ENCODE peak calls at places on chromosomes 7 and 10, in eight cellular contexts. Q is coronary artery; R is RWPE1; A is right lobe of liver; J is psoas muscle; W is choroid plexus epithelial cell; G is activated CD8-positive, alpha-beta T cell treated with anti-CD3 and anti-CD28 coated beads for 36 hours; C is H9. F is an unnamed sample.

GRCh38 chr10:87816163-87816841 is 1.7 kb downstream of the ATAD1 start:
- DNase-seq in A (no peak), J (no peak), Q (no peak), C (no peak), R (no peak), W (no peak), G (no peak), F (no peak)

GRCh38 chr10:61789031-61789430 is 112.5 kb upstream of the ARID5B start:
- DNase-seq in C (no peak), Q (no peak), W (no peak), A (no peak), G (no peak), R (no peak), J (no peak), F (no peak)

GRCh38 chr10:102157224-102157623 is 5.0 kb downstream of the NOLC1 start:
- DNase-seq in J (no peak), G (no peak), W (no peak), C (no peak), A (no peak), R (no peak), Q (peak; percentile 7), F (no peak)

GRCh38 chr7:52735656-52736055 is 299.8 kb upstream of the POM121L12 start:
- DNase-seq in J (no peak), C (no peak), A (no peak), W (no peak), R (no peak), G (no peak), Q (no peak), F (no peak)

GRCh38 chr10:63114031-63114814 is 18.9 kb upstream of the NRBF2 start:
- DNase-seq in C (no peak), J (peak; percentile 72), A (peak; percentile 54), W (peak; percentile 98), G (no peak), R (peak; percentile 68), Q (peak; percentile 87), F (peak; percentile 72)

GRCh38 chr7:91628742-91629141 is 251.8 kb downstream of the MTERF1 start:
- DNase-seq in Q (no peak), C (no peak), A (no peak), W (peak; percentile 8), J (no peak), G (no peak), R (peak; percentile 4), F (no peak)

GRCh38 chr7:74405191-74405898 is 48.4 kb upstream of the GTF2IRD1 start:
- DNase-seq in A (no peak), R (peak; percentile 28), Q (peak; percentile 62), G (peak; percentile 29), C (peak; percentile 88), W (no peak), J (no peak), F (no peak)

GRCh38 chr10:127228195-127228785 is 31.9 kb upstream of the INSYN2A start:
- DNase-seq in W (peak; percentile 38), C (no peak), Q (no peak), J (peak; percentile 19), G (no peak), A (no peak), R (no peak), F (no peak)

GRCh38 chr7:99562832-99563231 is 4.4 kb downstream of the ZNF655 start:
- DNase-seq in G (peak; percentile 74), A (no peak), C (no peak), Q (no peak), J (no peak), R (peak; percentile 98), W (peak; percentile 99), F (no peak)

GRCh38 chr10:11476035-11476434 is 135.4 kb downstream of the USP6NL start:
- DNase-seq in A (no peak), C (no peak), W (no peak), R (no peak), Q (no peak), G (no peak), J (no peak), F (no peak)

GRCh38 chr7:151506901-151507382 is 12.8 kb downstream of the RHEB start:
- DNase-seq in R (no peak), G (no peak), W (no peak), A (no peak), J (no peak), Q (no peak), C (no peak), F (no peak)

GRCh38 chr10:59578013-59578412 is 131.6 kb downstream of the SLC16A9 start:
- DNase-seq in C (no peak), J (no peak), A (no peak), W (no peak), G (no peak), Q (no peak), R (no peak), F (no peak)

GRCh38 chr7:28919510-28919909 is 38.6 kb downstream of the TRIL start:
- DNase-seq in Q (no peak), G (no peak), C (no peak), A (no peak), W (peak; percentile 15), J (no peak), R (no peak), F (no peak)

GRCh38 chr7:28990200-28990960 is 32.2 kb upstream of the TRIL start:
- DNase-seq in C (no peak), J (peak; percentile 73), R (no peak), W (no peak), Q (no peak), A (no peak), G (no peak), F (peak; percentile 72)

GRCh38 chr10:79066460-79067240 is 2.1 kb upstream of the ZMIZ1 start:
- DNase-seq in C (peak; percentile 69), A (no peak), G (peak; percentile 43), Q (no peak), J (no peak), R (no peak), W (peak; percentile 30), F (no peak)

GRCh38 chr7:97130417-97131139 is 13.1 kb downstream of the SDHAF3 start:
- DNase-seq in Q (no peak), J (no peak), A (no peak), C (peak; percentile 50), R (peak; percentile 46), W (peak; percentile 33), G (no peak), F (no peak)

GRCh38 chr7:108525327-108525984 is 479 bp downstream of the PNPLA8 start:
- DNase-seq in G (no peak), W (peak; percentile 61), C (peak; percentile 92), J (peak; percentile 84), A (no peak), Q (no peak), R (peak; percentile 81), F (peak; percentile 86)

GRCh38 chr10:131831561-131831960 is 69.2 kb upstream of the PPP2R2D start:
- DNase-seq in G (no peak), R (no peak), A (peak; percentile 6), W (no peak), J (no peak), Q (no peak), C (no peak), F (no peak)

GRCh38 chr10:131641231-131641630 is 259.6 kb upstream of the PPP2R2D start:
- DNase-seq in J (no peak), A (no peak), R (no peak), C (no peak), Q (no peak), W (no peak), G (peak; percentile 61), F (no peak)

GRCh38 chr7:149147730-149148653 is 739 bp downstream of the ZNF398 start:
- DNase-seq in R (peak; percentile 46), C (no peak), J (peak; percentile 66), A (peak; percentile 63), Q (peak; percentile 79), G (peak; percentile 67), W (peak; percentile 44), F (peak; percentile 57)
- TF ChIP-seq CTCF in R (no peak), C (no peak), J (no peak), A (no peak), Q (no peak), G (no peak), W (no peak), F (no peak)

DNA sequence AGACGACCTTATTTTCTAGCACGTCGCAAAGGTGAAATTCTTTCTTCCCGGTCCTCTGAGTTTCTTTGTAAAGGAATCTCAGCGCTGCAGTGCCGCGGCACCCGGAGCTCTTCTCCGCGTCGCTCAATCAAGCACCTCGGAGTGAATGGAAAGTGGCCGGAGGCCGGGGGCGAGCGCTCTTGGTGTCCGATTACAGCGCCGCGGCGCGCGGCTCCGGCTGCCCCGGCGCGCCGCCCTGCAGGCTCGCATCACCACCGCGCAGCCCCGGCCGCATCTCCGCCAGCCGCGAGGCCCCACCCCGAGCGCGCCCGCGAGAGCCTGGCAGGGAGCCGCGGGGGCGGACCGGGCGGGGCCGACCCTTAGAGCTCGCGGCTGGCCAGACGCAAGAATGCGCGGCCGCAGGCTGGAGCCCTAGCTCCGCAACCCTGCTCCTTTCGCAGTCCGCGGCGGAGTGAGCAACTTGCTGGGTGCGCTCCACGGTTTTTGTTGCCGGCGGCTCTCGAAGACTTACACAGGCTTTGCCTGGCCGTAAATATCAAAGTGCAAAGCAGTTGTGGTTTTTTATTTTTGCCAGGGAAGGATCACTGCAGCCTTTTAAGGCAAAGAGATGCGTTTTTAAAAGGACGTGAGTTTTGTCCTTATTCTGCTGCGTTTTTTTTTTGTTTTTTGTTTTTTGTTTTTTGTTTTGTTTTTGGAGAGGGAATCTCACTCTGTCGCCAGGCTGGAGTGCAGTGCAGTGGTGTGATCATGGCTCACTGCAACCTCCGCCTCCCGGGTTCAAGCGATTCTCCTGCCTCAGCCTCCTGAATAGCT is at the start of gene SEMA3C:
- DNase-seq in C (peak; percentile 91), R (peak; percentile 91), J (peak; percentile 94), A (peak; percentile 87), W (peak; percentile 99), G (peak; percentile 32), Q (peak; percentile 93), F (peak; percentile 90)
- TF ChIP-seq CTCF in C (no peak), R (peak; percentile 28), J (no peak), A (peak; percentile 12), W (peak; percentile 28), G (no peak), Q (no peak), F (no peak)

GRCh38 chr7:143373255-143373794 is 7.8 kb upstream of the ZYX start:
- DNase-seq in G (no peak), W (no peak), C (peak; percentile 37), Q (no peak), R (no peak), J (no peak), A (no peak), F (no peak)
- TF ChIP-seq CTCF in G (no peak), W (peak; percentile 25), C (peak; percentile 42), Q (no peak), R (no peak), J (no peak), A (peak; percentile 18), F (no peak)

DNA sequence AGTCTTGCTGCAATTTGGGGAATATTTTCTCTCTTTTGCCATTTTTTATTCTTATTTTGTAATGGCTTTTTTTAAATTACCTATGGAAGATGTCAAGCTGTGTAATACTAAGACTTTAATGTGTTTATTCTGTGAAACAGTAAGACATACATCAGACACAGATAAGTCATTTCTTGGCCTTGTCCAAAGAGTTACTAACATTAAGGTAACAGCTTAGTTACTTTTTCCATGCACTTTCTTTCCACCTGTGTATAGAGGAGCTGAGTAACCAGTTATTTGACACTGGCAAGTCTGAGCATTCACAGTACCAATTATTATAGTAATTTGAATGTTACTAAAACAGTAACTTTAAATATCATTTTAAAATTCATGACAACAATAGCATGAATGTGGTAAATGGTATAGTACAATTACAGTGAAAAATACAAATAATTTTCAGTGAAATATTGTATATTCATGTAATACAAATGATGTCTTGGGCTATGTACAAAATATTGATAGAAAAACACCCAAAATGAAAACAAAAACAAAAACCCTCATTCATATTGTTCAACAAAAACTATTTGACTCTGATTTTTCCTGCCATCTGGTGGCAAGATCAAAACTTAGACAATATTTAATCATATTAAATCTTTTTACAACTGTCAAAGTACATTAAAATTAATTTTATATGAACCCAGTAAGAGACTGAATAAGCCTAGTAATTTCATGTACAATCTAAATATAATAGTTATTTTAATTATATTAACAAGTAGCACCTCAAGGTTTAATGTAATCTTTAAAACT is 259.8 kb upstream of the SEMA3A start:
- DNase-seq in A (no peak), R (no peak), J (no peak), C (no peak), G (no peak), W (peak; percentile 21), Q (no peak), F (no peak)
- TF ChIP-seq CTCF in A (no peak), R (no peak), J (no peak), C (no peak), G (peak; percentile 27), W (peak; percentile 27), Q (no peak), F (no peak)